ENCODE peak calls at places on chromosomes 7 and 10, in six cellular contexts. Q is fibroblast of the aortic adventitia, L is Calu3, A is cerebellar cortex, T is foreskin melanocyte, J is astrocyte of the spinal cord. F is an unnamed sample.

GRCh38 chr7:74092964-74093339 is 9.3 kb downstream of the LIMK1 start:
- DNase-seq in Q (no peak), L (no peak), A (no peak), T (no peak), J (peak; percentile 15), F (no peak)

GRCh38 chr7:70788276-70788675 is 343.7 kb upstream of the GALNT17 start:
- DNase-seq in Q (no peak), L (no peak), A (no peak), T (no peak), J (no peak), F (no peak)

GRCh38 chr10:60536529-60537114 is 146.9 kb upstream of the ANK3 start:
- DNase-seq in Q (peak; percentile 59), L (no peak), A (no peak), T (no peak), J (peak; percentile 76), F (no peak)

GRCh38 chr10:121216721-121217181 is 365.6 kb downstream of the WDR11 start:
- DNase-seq in Q (no peak), L (no peak), A (peak; percentile 23), T (no peak), J (no peak), F (peak; percentile 7)

GRCh38 chr10:26486985-26487850 is 49.1 kb downstream of the APBB1IP start:
- DNase-seq in Q (peak; percentile 99), L (peak; percentile 52), A (no peak), T (no peak), J (peak; percentile 89), F (no peak)

GRCh38 chr10:117740088-117740487 is 197.5 kb downstream of the EMX2 start:
- DNase-seq in Q (no peak), L (no peak), A (no peak), T (no peak), J (no peak), F (no peak)

GRCh38 chr7:156722427-156722826 is 81.9 kb downstream of the RNF32 start:
- DNase-seq in Q (no peak), L (no peak), A (no peak), T (peak; percentile 10), J (no peak), F (no peak)

GRCh38 chr10:71479831-71480230 is 83.1 kb downstream of the CDH23 start:
- DNase-seq in Q (no peak), L (no peak), A (no peak), T (no peak), J (no peak), F (no peak)

GRCh38 chr10:29642996-29643395 is 8.2 kb upstream of the SVIL start:
- DNase-seq in Q (peak; percentile 84), L (no peak), A (no peak), T (peak; percentile 19), J (peak; percentile 84), F (no peak)

GRCh38 chr10:116147162-116147906 is 125.7 kb downstream of the GFRA1 start:
- DNase-seq in Q (no peak), L (no peak), A (no peak), T (no peak), J (no peak), F (no peak)

GRCh38 chr7:88312061-88312663 is 5.5 kb upstream of the STEAP4 start:
- DNase-seq in Q (peak; percentile 63), L (no peak), A (no peak), T (no peak), J (peak; percentile 26), F (no peak)

GRCh38 chr7:138151731-138152577 is 75.7 kb downstream of the AKR1D1 start:
- DNase-seq in Q (no peak), L (no peak), A (no peak), T (no peak), J (no peak), F (no peak)

GRCh38 chr7:15685358-15686181 is 913 bp downstream of the MEOX2 start:
- DNase-seq in Q (peak; percentile 90), L (peak; percentile 71), A (no peak), T (no peak), J (peak; percentile 49), F (no peak)

GRCh38 chr7:99224263-99224947 is 16.5 kb upstream of the KPNA7 start:
- DNase-seq in Q (peak; percentile 62), L (peak; percentile 62), A (no peak), T (no peak), J (peak; percentile 19), F (no peak)

GRCh38 chr10:128158024-128158795 is 32.0 kb upstream of the MKI67 start:
- DNase-seq in Q (no peak), L (no peak), A (no peak), T (no peak), J (no peak), F (no peak)

GRCh38 chr7:127527561-127527960 is 57.8 kb downstream of the GCC1 start:
- DNase-seq in Q (no peak), L (no peak), A (no peak), T (no peak), J (no peak), F (no peak)

GRCh38 chr7:22969010-22969431 is 44.9 kb downstream of the HYCC1 start:
- DNase-seq in Q (no peak), L (no peak), A (no peak), T (no peak), J (no peak), F (no peak)

GRCh38 chr7:29126804-29127203 is 19.5 kb downstream of the CPVL start:
- DNase-seq in Q (no peak), L (no peak), A (peak; percentile 26), T (no peak), J (no peak), F (no peak)